ENCODE peak calls at places on chromosomes 3 and 15, in four cellular contexts. One of them, this sample, is unnamed.

GRCh38 chr15:89492934-89493631 is 3.3 kb downstream of the RHCG start:
- DNase-seq in mesenteric fat pad: peak
- DNase-seq in Ammon's horn: no peak
- DNase-seq in lower lobe of right lung: no peak
- DNase-seq in this sample: no peak

GRCh38 chr3:52790337-52790736 is 4.3 kb upstream of the ITIH3 start:
- DNase-seq in lower lobe of right lung: no peak
- DNase-seq in mesenteric fat pad: no peak
- DNase-seq in Ammon's horn: no peak
- DNase-seq in this sample: no peak

GRCh38 chr15:60507596-60508424 is 28.9 kb upstream of the ICE2 start:
- DNase-seq in Ammon's horn: peak
- DNase-seq in mesenteric fat pad: no peak
- DNase-seq in lower lobe of right lung: no peak
- DNase-seq in this sample: peak

GRCh38 chr15:39623550-39623931 is 42.7 kb downstream of the THBS1 start:
- DNase-seq in mesenteric fat pad: no peak
- DNase-seq in lower lobe of right lung: no peak
- DNase-seq in Ammon's horn: no peak
- DNase-seq in this sample: no peak

GRCh38 chr15:80785335-80785734 is 6.2 kb downstream of the CEMIP start:
- DNase-seq in lower lobe of right lung: no peak
- DNase-seq in Ammon's horn: no peak
- DNase-seq in mesenteric fat pad: no peak
- DNase-seq in this sample: no peak

GRCh38 chr3:3110299-3110630 is at the start of gene IL5RA:
- DNase-seq in mesenteric fat pad: no peak
- DNase-seq in Ammon's horn: no peak
- DNase-seq in lower lobe of right lung: no peak
- DNase-seq in this sample: no peak

GRCh38 chr3:11510001-11510760 is 133.5 kb downstream of the VGLL4 start:
- DNase-seq in Ammon's horn: no peak
- DNase-seq in mesenteric fat pad: no peak
- DNase-seq in lower lobe of right lung: no peak
- DNase-seq in this sample: no peak

GRCh38 chr15:79900087-79900486 is 3.3 kb upstream of the MTHFS start:
- DNase-seq in mesenteric fat pad: no peak
- DNase-seq in Ammon's horn: no peak
- DNase-seq in lower lobe of right lung: no peak
- DNase-seq in this sample: peak

GRCh38 chr3:32836601-32837000 is 18.8 kb downstream of the TRIM71 start:
- DNase-seq in mesenteric fat pad: no peak
- DNase-seq in lower lobe of right lung: no peak
- DNase-seq in Ammon's horn: no peak
- DNase-seq in this sample: no peak

GRCh38 chr15:96392380-96393208 is 62.1 kb downstream of the NR2F2 start:
- DNase-seq in mesenteric fat pad: no peak
- DNase-seq in Ammon's horn: no peak
- DNase-seq in lower lobe of right lung: no peak
- DNase-seq in this sample: peak

GRCh38 chr3:194328080-194328571 is 23.0 kb downstream of the CPN2 start:
- DNase-seq in Ammon's horn: no peak
- DNase-seq in lower lobe of right lung: no peak
- DNase-seq in mesenteric fat pad: no peak
- DNase-seq in this sample: peak

GRCh38 chr3:189530822-189531221 is 100.4 kb upstream of the TP63 start:
- DNase-seq in lower lobe of right lung: no peak
- DNase-seq in mesenteric fat pad: no peak
- DNase-seq in Ammon's horn: no peak
- DNase-seq in this sample: no peak

This sample was measured in NB4.